ENCODE peak calls at places on chromosomes 13 and 19, in seven cellular contexts. One of them, this sample, is unnamed.

GRCh38 chr13:25213716-25214115 is 41.6 kb upstream of the AMER2 start:
- DNase-seq in stimulated activated CD4-positive, alpha-beta T cell treated with anti-CD3 and anti-CD28 coated beads, Interleukin-1b, Interleukin-23, amount 100 ng/mL, for 24 hours: no peak
- DNase-seq in ovary: no peak
- DNase-seq in AG09319: no peak
- DNase-seq in HT-29: no peak
- DNase-seq in H4: no peak
- DNase-seq in GM20000: no peak
- DNase-seq in this sample: no peak

GRCh38 chr19:29922972-29923371 is 19.1 kb upstream of the URI1 start:
- DNase-seq in stimulated activated CD4-positive, alpha-beta T cell treated with anti-CD3 and anti-CD28 coated beads, Interleukin-1b, Interleukin-23, amount 100 ng/mL, for 24 hours: no peak
- DNase-seq in ovary: no peak
- DNase-seq in AG09319: no peak
- DNase-seq in HT-29: no peak
- DNase-seq in H4: no peak
- DNase-seq in GM20000: no peak
- DNase-seq in this sample: no peak

GRCh38 chr19:4969772-4970531 is 1.0 kb downstream of the KDM4B start:
- DNase-seq in stimulated activated CD4-positive, alpha-beta T cell treated with anti-CD3 and anti-CD28 coated beads, Interleukin-1b, Interleukin-23, amount 100 ng/mL, for 24 hours: no peak
- DNase-seq in ovary: peak; percentile 47
- DNase-seq in AG09319: no peak
- DNase-seq in HT-29: peak; percentile 18
- DNase-seq in H4: no peak
- DNase-seq in GM20000: peak; percentile 78
- DNase-seq in this sample: no peak

GRCh38 chr13:25860265-25860664 is 191.6 kb downstream of the SHISA2 start:
- DNase-seq in stimulated activated CD4-positive, alpha-beta T cell treated with anti-CD3 and anti-CD28 coated beads, Interleukin-1b, Interleukin-23, amount 100 ng/mL, for 24 hours: no peak
- DNase-seq in ovary: no peak
- DNase-seq in AG09319: no peak
- DNase-seq in HT-29: no peak
- DNase-seq in H4: no peak
- DNase-seq in GM20000: no peak
- DNase-seq in this sample: no peak

GRCh38 chr13:49935171-49936084 is 712 bp downstream of the SPRYD7 start:
- DNase-seq in stimulated activated CD4-positive, alpha-beta T cell treated with anti-CD3 and anti-CD28 coated beads, Interleukin-1b, Interleukin-23, amount 100 ng/mL, for 24 hours: peak; percentile 13
- DNase-seq in ovary: no peak
- DNase-seq in AG09319: no peak
- DNase-seq in HT-29: peak; percentile 52
- DNase-seq in H4: peak; percentile 18
- DNase-seq in GM20000: peak; percentile 42
- DNase-seq in this sample: peak; percentile 51

GRCh38 chr19:39224910-39225309 is 19.9 kb downstream of the IFNL3 start:
- DNase-seq in stimulated activated CD4-positive, alpha-beta T cell treated with anti-CD3 and anti-CD28 coated beads, Interleukin-1b, Interleukin-23, amount 100 ng/mL, for 24 hours: no peak
- DNase-seq in ovary: no peak
- DNase-seq in AG09319: no peak
- DNase-seq in HT-29: no peak
- DNase-seq in H4: no peak
- DNase-seq in GM20000: no peak
- DNase-seq in this sample: no peak

GRCh38 chr13:46551410-46552301 is 1.3 kb upstream of the LRCH1 start:
- DNase-seq in stimulated activated CD4-positive, alpha-beta T cell treated with anti-CD3 and anti-CD28 coated beads, Interleukin-1b, Interleukin-23, amount 100 ng/mL, for 24 hours: peak; percentile 46
- DNase-seq in ovary: peak; percentile 77
- DNase-seq in AG09319: no peak
- DNase-seq in HT-29: peak; percentile 96
- DNase-seq in H4: peak; percentile 54
- DNase-seq in GM20000: peak; percentile 67
- DNase-seq in this sample: peak; percentile 81

GRCh38 chr13:44489751-44490150 is 86.4 kb downstream of the TSC22D1 start:
- DNase-seq in stimulated activated CD4-positive, alpha-beta T cell treated with anti-CD3 and anti-CD28 coated beads, Interleukin-1b, Interleukin-23, amount 100 ng/mL, for 24 hours: no peak
- DNase-seq in ovary: no peak
- DNase-seq in AG09319: no peak
- DNase-seq in HT-29: peak; percentile 21
- DNase-seq in H4: no peak
- DNase-seq in GM20000: no peak
- DNase-seq in this sample: no peak

GRCh38 chr19:55466246-55466614 is 1.7 kb upstream of the C19orf85 start:
- DNase-seq in stimulated activated CD4-positive, alpha-beta T cell treated with anti-CD3 and anti-CD28 coated beads, Interleukin-1b, Interleukin-23, amount 100 ng/mL, for 24 hours: no peak
- DNase-seq in ovary: no peak
- DNase-seq in AG09319: no peak
- DNase-seq in HT-29: no peak
- DNase-seq in H4: no peak
- DNase-seq in GM20000: no peak
- DNase-seq in this sample: no peak

GRCh38 chr13:109989155-109989554 is 202.8 kb upstream of the IRS2 start:
- DNase-seq in stimulated activated CD4-positive, alpha-beta T cell treated with anti-CD3 and anti-CD28 coated beads, Interleukin-1b, Interleukin-23, amount 100 ng/mL, for 24 hours: no peak
- DNase-seq in ovary: no peak
- DNase-seq in AG09319: no peak
- DNase-seq in HT-29: no peak
- DNase-seq in H4: no peak
- DNase-seq in GM20000: no peak
- DNase-seq in this sample: no peak

GRCh38 chr13:25602206-25602605 is 230.4 kb downstream of the ATP8A2 start:
- DNase-seq in stimulated activated CD4-positive, alpha-beta T cell treated with anti-CD3 and anti-CD28 coated beads, Interleukin-1b, Interleukin-23, amount 100 ng/mL, for 24 hours: no peak
- DNase-seq in ovary: no peak
- DNase-seq in AG09319: no peak
- DNase-seq in HT-29: no peak
- DNase-seq in H4: no peak
- DNase-seq in GM20000: no peak
- DNase-seq in this sample: no peak

GRCh38 chr13:46207828-46208227 is 3.9 kb upstream of the LRRC63 start:
- DNase-seq in stimulated activated CD4-positive, alpha-beta T cell treated with anti-CD3 and anti-CD28 coated beads, Interleukin-1b, Interleukin-23, amount 100 ng/mL, for 24 hours: no peak
- DNase-seq in ovary: no peak
- DNase-seq in AG09319: no peak
- DNase-seq in HT-29: no peak
- DNase-seq in H4: no peak
- DNase-seq in GM20000: no peak
- DNase-seq in this sample: no peak

GRCh38 chr19:44580366-44580895 is 32.9 kb upstream of the IGSF23 start:
- DNase-seq in stimulated activated CD4-positive, alpha-beta T cell treated with anti-CD3 and anti-CD28 coated beads, Interleukin-1b, Interleukin-23, amount 100 ng/mL, for 24 hours: no peak
- DNase-seq in ovary: no peak
- DNase-seq in AG09319: no peak
- DNase-seq in HT-29: no peak
- DNase-seq in H4: no peak
- DNase-seq in GM20000: no peak
- DNase-seq in this sample: no peak

GRCh38 chr13:75938811-75939525 is 302.8 kb downstream of the LMO7 start:
- DNase-seq in stimulated activated CD4-positive, alpha-beta T cell treated with anti-CD3 and anti-CD28 coated beads, Interleukin-1b, Interleukin-23, amount 100 ng/mL, for 24 hours: no peak
- DNase-seq in ovary: no peak
- DNase-seq in AG09319: peak; percentile 20
- DNase-seq in HT-29: no peak
- DNase-seq in H4: no peak
- DNase-seq in GM20000: no peak
- DNase-seq in this sample: no peak

GRCh38 chr19:2727640-2727944 is 6.4 kb upstream of the DIRAS1 start:
- DNase-seq in stimulated activated CD4-positive, alpha-beta T cell treated with anti-CD3 and anti-CD28 coated beads, Interleukin-1b, Interleukin-23, amount 100 ng/mL, for 24 hours: no peak
- DNase-seq in ovary: no peak
- DNase-seq in AG09319: no peak
- DNase-seq in HT-29: no peak
- DNase-seq in H4: no peak
- DNase-seq in GM20000: no peak
- DNase-seq in this sample: no peak

GRCh38 chr19:10096615-10096963 is 5.9 kb downstream of the ANGPTL6 start:
- DNase-seq in stimulated activated CD4-positive, alpha-beta T cell treated with anti-CD3 and anti-CD28 coated beads, Interleukin-1b, Interleukin-23, amount 100 ng/mL, for 24 hours: no peak
- DNase-seq in ovary: no peak
- DNase-seq in AG09319: no peak
- DNase-seq in HT-29: no peak
- DNase-seq in H4: no peak
- DNase-seq in GM20000: no peak
- DNase-seq in this sample: no peak

GRCh38 chr19:1563251-1563650 is 4.9 kb downstream of the MEX3D start:
- DNase-seq in stimulated activated CD4-positive, alpha-beta T cell treated with anti-CD3 and anti-CD28 coated beads, Interleukin-1b, Interleukin-23, amount 100 ng/mL, for 24 hours: no peak
- DNase-seq in ovary: no peak
- DNase-seq in AG09319: no peak
- DNase-seq in HT-29: no peak
- DNase-seq in H4: no peak
- DNase-seq in GM20000: no peak
- DNase-seq in this sample: no peak

GRCh38 chr19:10823690-10824089 is 12.3 kb downstream of the TMED1 start:
- DNase-seq in stimulated activated CD4-positive, alpha-beta T cell treated with anti-CD3 and anti-CD28 coated beads, Interleukin-1b, Interleukin-23, amount 100 ng/mL, for 24 hours: no peak
- DNase-seq in ovary: no peak
- DNase-seq in AG09319: no peak
- DNase-seq in HT-29: no peak
- DNase-seq in H4: no peak
- DNase-seq in GM20000: no peak
- DNase-seq in this sample: no peak

GRCh38 chr19:48624791-48625723 is 5.8 kb downstream of the SPHK2 start:
- DNase-seq in stimulated activated CD4-positive, alpha-beta T cell treated with anti-CD3 and anti-CD28 coated beads, Interleukin-1b, Interleukin-23, amount 100 ng/mL, for 24 hours: no peak
- DNase-seq in ovary: peak; percentile 60
- DNase-seq in AG09319: no peak
- DNase-seq in HT-29: peak; percentile 80
- DNase-seq in H4: no peak
- DNase-seq in GM20000: no peak
- DNase-seq in this sample: no peak

GRCh38 chr19:29255912-29256311 is 43.0 kb upstream of the UQCRFS1 start:
- DNase-seq in stimulated activated CD4-positive, alpha-beta T cell treated with anti-CD3 and anti-CD28 coated beads, Interleukin-1b, Interleukin-23, amount 100 ng/mL, for 24 hours: no peak
- DNase-seq in ovary: no peak
- DNase-seq in AG09319: no peak
- DNase-seq in HT-29: no peak
- DNase-seq in H4: no peak
- DNase-seq in GM20000: no peak
- DNase-seq in this sample: no peak